ENCODE peak calls at places on chromosomes 6 and 20, in seven cellular contexts. S is T-helper 1 cell; J is epithelial cell of esophagus; X is activated CD8-positive, alpha-beta memory T cell treated with anti-CD3 and anti-CD28 coated beads, Interleukin-2, amount 50 U/mL, for 48 hours; V is AG04450; R is nucleus accumbens; U is T-helper 2 cell treated with Interferon-gamma antibody and Interleukin-4, amounts not matched to agents 5 μg/mL and 100 μg/mL, for 36 hours. H is an unnamed sample.

GRCh38 chr6:90369024-90369519 is 72.4 kb upstream of the BACH2 start:
- DNase-seq in S (no peak), J (peak; percentile 100), X (no peak), V (peak; percentile 100), R (no peak), U (peak; percentile 72), H (peak; percentile 44)

GRCh38 chr6:47321582-47321981 is 11.9 kb upstream of the TNFRSF21 start:
- DNase-seq in S (no peak), J (no peak), X (no peak), V (no peak), R (no peak), U (peak; percentile 6), H (no peak)

GRCh38 chr20:9363673-9364072 is 150.7 kb upstream of the LAMP5 start:
- DNase-seq in S (no peak), J (peak; percentile 56), X (no peak), V (no peak), R (no peak), U (no peak), H (no peak)

GRCh38 chr6:131258816-131259476 is 123.7 kb downstream of the AKAP7 start:
- DNase-seq in S (no peak), J (peak; percentile 58), X (no peak), V (no peak), R (no peak), U (no peak), H (no peak)

GRCh38 chr6:142008016-142008735 is 124.5 kb upstream of the GJE1 start:
- DNase-seq in S (no peak), J (peak; percentile 7), X (no peak), V (no peak), R (no peak), U (no peak), H (no peak)

GRCh38 chr20:17541596-17541995 is 10.4 kb upstream of the BFSP1 start:
- DNase-seq in S (no peak), J (no peak), X (no peak), V (no peak), R (no peak), U (no peak), H (no peak)

GRCh38 chr6:135250751-135251356 is 69.7 kb downstream of the MYB start:
- DNase-seq in S (no peak), J (no peak), X (no peak), V (no peak), R (no peak), U (no peak), H (no peak)

GRCh38 chr6:31272431-31272830 is 539 bp upstream of the HLA-C start:
- DNase-seq in S (no peak), J (peak; percentile 4), X (no peak), V (no peak), R (no peak), U (no peak), H (no peak)

GRCh38 chr6:36427781-36428345 is 14.8 kb downstream of the PXT1 start:
- DNase-seq in S (no peak), J (peak; percentile 44), X (no peak), V (no peak), R (no peak), U (no peak), H (no peak)

GRCh38 chr20:62801284-62802010 is 3.2 kb upstream of the OGFR start:
- DNase-seq in S (no peak), J (no peak), X (no peak), V (no peak), R (no peak), U (no peak), H (no peak)

GRCh38 chr20:36591854-36592641 is 13.5 kb upstream of the RAB5IF start:
- DNase-seq in S (peak; percentile 49), J (peak; percentile 52), X (no peak), V (no peak), R (no peak), U (peak; percentile 57), H (no peak)

GRCh38 chr6:135180458-135181332 is at the start of gene MYB:
- DNase-seq in S (peak; percentile 56), J (peak; percentile 61), X (peak; percentile 86), V (no peak), R (no peak), U (peak; percentile 85), H (peak; percentile 48)

GRCh38 chr6:163490826-163491577 is 76.5 kb downstream of the QKI start:
- DNase-seq in S (peak; percentile 10), J (peak; percentile 75), X (no peak), V (peak; percentile 6), R (no peak), U (no peak), H (no peak)

GRCh38 chr20:34058831-34059230 is 53.2 kb downstream of the EIF2S2 start:
- DNase-seq in S (peak; percentile 18), J (no peak), X (no peak), V (no peak), R (no peak), U (no peak), H (no peak)

GRCh38 chr20:38581013-38581412 is at the start of gene ADIG:
- DNase-seq in S (no peak), J (peak; percentile 32), X (no peak), V (no peak), R (peak; percentile 54), U (no peak), H (peak; percentile 74)

GRCh38 chr20:32509639-32510066 is 75.5 kb downstream of the NOL4L start:
- DNase-seq in S (peak; percentile 51), J (no peak), X (peak; percentile 76), V (no peak), R (no peak), U (peak; percentile 63), H (no peak)

GRCh38 chr6:39760246-39760952 is 31.8 kb upstream of the DAAM2 start:
- DNase-seq in S (no peak), J (no peak), X (no peak), V (no peak), R (no peak), U (no peak), H (no peak)

GRCh38 chr6:22363166-22363965 is 66.5 kb upstream of the PRL start:
- DNase-seq in S (no peak), J (peak; percentile 95), X (no peak), V (no peak), R (no peak), U (no peak), H (no peak)

GRCh38 chr6:33634203-33634727 is 13.1 kb downstream of the ITPR3 start:
- DNase-seq in S (no peak), J (no peak), X (no peak), V (no peak), R (no peak), U (no peak), H (no peak)

GRCh38 chr20:32539063-32539816 is 45.9 kb downstream of the NOL4L start:
- DNase-seq in S (no peak), J (no peak), X (no peak), V (no peak), R (no peak), U (peak; percentile 24), H (no peak)

GRCh38 chr20:63808145-63808724 is 22.8 kb downstream of the ZBTB46 start:
- DNase-seq in S (no peak), J (no peak), X (no peak), V (no peak), R (no peak), U (no peak), H (no peak)

GRCh38 chr6:111624391-111625098 is 18.9 kb upstream of the TRAF3IP2 start:
- DNase-seq in S (no peak), J (no peak), X (no peak), V (no peak), R (no peak), U (no peak), H (no peak)

GRCh38 chr6:42260424-42260888 is 42.8 kb upstream of the MRPS10 start:
- DNase-seq in S (no peak), J (no peak), X (no peak), V (no peak), R (no peak), U (no peak), H (no peak)

GRCh38 chr20:3085571-3086072 is 1.1 kb upstream of the AVP start:
- DNase-seq in S (no peak), J (no peak), X (no peak), V (no peak), R (no peak), U (no peak), H (no peak)

GRCh38 chr20:49595811-49596545 is 28.0 kb upstream of the PTGIS start:
- DNase-seq in S (no peak), J (no peak), X (peak; percentile 92), V (no peak), R (no peak), U (peak; percentile 92), H (no peak)

GRCh38 chr20:26347396-26347795 is 650.7 kb upstream of the ZNF337 start:
- DNase-seq in S (no peak), J (no peak), X (no peak), V (no peak), R (no peak), U (no peak), H (no peak)